ENCODE peak calls at places on chromosome 2, in five cellular contexts. X is OCI-LY7, P is K562, C is neural progenitor cell, J is SK-N-SH. F is an unnamed sample.

GRCh38 chr2:67899187-67899586 is 163.6 kb downstream of the C1D start:
- DNase-seq in P (no peak), J (no peak), C (no peak), X (no peak), F (no peak)

GRCh38 chr2:190181066-190181681 is 118.6 kb upstream of the MSTN start:
- DNase-seq in C (no peak), J (no peak), X (no peak), P (no peak), F (no peak)

GRCh38 chr2:169982929-169983328 is 155.7 kb downstream of the UBR3 start:
- DNase-seq in J (no peak), X (no peak), C (no peak), P (no peak), F (no peak)

GRCh38 chr2:52342458-52342857 is 1310.5 kb upstream of the NRXN1 start:
- DNase-seq in X (no peak), C (no peak), J (no peak), P (no peak), F (no peak)

GRCh38 chr2:168770796-168771195 is 31.6 kb upstream of the NOSTRIN start:
- DNase-seq in J (no peak), P (no peak), C (no peak), X (no peak), F (no peak)

GRCh38 chr2:50674876-50675275 is 357.1 kb downstream of the NRXN1 start:
- DNase-seq in J (no peak), X (peak; percentile 6), C (peak; percentile 4), P (no peak), F (no peak)

GRCh38 chr2:48207201-48207641 is 300.9 kb upstream of the FBXO11 start:
- DNase-seq in P (no peak), X (no peak), J (no peak), C (no peak), F (no peak)

GRCh38 chr2:141055526-141055925 is 1075.3 kb downstream of the LRP1B start:
- DNase-seq in C (no peak), J (no peak), P (no peak), X (no peak), F (no peak)

GRCh38 chr2:106695919-106696318 is 190.0 kb downstream of the ST6GAL2 start:
- DNase-seq in X (no peak), C (no peak), P (no peak), J (no peak), F (no peak)

GRCh38 chr2:44777542-44777941 is 164.0 kb upstream of the SIX3 start:
- DNase-seq in P (peak; percentile 35), J (no peak), X (no peak), C (peak; percentile 74), F (no peak)

GRCh38 chr2:6721395-6721794 is 144.3 kb downstream of the CMPK2 start:
- DNase-seq in C (no peak), J (no peak), X (no peak), P (no peak), F (no peak)

GRCh38 chr2:60972889-60973656 is 44.4 kb upstream of the PEX13 start:
- DNase-seq in J (no peak), C (no peak), X (peak; percentile 34), P (no peak), F (no peak)

GRCh38 chr2:6934758-6935638 is 17.8 kb downstream of the RNF144A start:
- DNase-seq in P (no peak), J (no peak), X (no peak), C (no peak), F (no peak)

GRCh38 chr2:45984366-45984765 is 312.8 kb upstream of the EPAS1 start:
- DNase-seq in X (no peak), C (no peak), J (no peak), P (no peak), F (no peak)

GRCh38 chr2:2044658-2045057 is 286.4 kb downstream of the MYT1L start:
- DNase-seq in C (no peak), X (no peak), P (no peak), J (no peak), F (no peak)

GRCh38 chr2:72837171-72837570 is 11.3 kb upstream of the EXOC6B start:
- DNase-seq in P (no peak), X (no peak), C (no peak), J (no peak), F (no peak)

GRCh38 chr2:194616334-194616733 is 1040.7 kb upstream of the SLC39A10 start:
- DNase-seq in C (no peak), X (no peak), J (no peak), P (no peak), F (no peak)

GRCh38 chr2:231662028-231662810 is 46.1 kb upstream of the PTMA start:
- DNase-seq in J (peak; percentile 38), X (peak; percentile 99), C (peak; percentile 98), P (peak; percentile 73), F (peak; percentile 97)

DNA sequence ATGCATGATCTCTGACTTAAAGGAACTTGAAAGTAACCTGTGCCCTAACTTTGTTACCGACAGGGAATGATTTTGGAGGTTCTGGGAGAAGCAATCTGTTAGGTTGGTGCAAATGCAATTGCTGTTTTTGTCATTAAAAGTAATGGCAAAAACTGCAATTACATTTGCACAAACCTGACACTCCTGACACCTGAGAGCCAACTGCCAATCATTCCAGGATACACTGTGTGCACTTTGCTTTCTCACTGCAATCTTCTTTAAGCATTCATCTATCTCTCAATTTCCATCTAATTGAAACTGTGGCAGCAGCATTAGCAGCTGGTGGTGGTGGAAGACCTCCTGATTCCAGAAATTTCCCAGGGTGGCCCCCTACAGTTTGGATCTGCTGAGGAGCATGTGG is 87.6 kb upstream of the CYP1B1 start:
- DNase-seq in J (no peak), X (no peak), C (no peak), P (no peak), F (no peak)
- TF ChIP-seq CTCF in J (no peak), X (no peak), C (no peak), P (no peak), F (no peak)

DNA sequence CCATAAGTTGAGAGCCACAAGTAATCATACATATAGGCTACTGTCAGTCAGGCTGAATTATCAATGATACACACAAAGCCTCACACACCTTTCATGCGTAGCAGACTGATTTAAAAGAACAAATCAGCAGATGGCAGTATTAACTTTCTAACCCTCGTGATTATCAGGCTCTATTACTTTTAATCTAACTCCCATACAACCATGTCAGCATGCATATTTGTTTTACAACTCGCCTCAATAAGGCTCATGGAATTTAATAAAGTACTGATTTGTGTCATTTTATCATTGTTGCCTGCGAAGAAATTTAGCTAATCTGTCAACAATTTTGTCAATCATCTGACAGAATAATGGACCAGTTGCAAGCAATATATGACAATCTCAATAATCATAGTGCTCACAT is 82.8 kb downstream of the SLC25A12 start:
- DNase-seq in J (peak; percentile 34), P (no peak), X (peak; percentile 42), C (peak; percentile 27), F (peak; percentile 16)
- TF ChIP-seq CTCF in J (peak; percentile 57), P (peak; percentile 45), X (peak; percentile 74), C (peak; percentile 44), F (no peak)

GRCh38 chr2:110104025-110104771 is 11.4 kb downstream of the MALL start:
- DNase-seq in P (no peak), X (no peak), J (no peak), C (no peak), F (no peak)
- TF ChIP-seq CTCF in P (no peak), X (no peak), J (no peak), C (no peak), F (no peak)

DNA sequence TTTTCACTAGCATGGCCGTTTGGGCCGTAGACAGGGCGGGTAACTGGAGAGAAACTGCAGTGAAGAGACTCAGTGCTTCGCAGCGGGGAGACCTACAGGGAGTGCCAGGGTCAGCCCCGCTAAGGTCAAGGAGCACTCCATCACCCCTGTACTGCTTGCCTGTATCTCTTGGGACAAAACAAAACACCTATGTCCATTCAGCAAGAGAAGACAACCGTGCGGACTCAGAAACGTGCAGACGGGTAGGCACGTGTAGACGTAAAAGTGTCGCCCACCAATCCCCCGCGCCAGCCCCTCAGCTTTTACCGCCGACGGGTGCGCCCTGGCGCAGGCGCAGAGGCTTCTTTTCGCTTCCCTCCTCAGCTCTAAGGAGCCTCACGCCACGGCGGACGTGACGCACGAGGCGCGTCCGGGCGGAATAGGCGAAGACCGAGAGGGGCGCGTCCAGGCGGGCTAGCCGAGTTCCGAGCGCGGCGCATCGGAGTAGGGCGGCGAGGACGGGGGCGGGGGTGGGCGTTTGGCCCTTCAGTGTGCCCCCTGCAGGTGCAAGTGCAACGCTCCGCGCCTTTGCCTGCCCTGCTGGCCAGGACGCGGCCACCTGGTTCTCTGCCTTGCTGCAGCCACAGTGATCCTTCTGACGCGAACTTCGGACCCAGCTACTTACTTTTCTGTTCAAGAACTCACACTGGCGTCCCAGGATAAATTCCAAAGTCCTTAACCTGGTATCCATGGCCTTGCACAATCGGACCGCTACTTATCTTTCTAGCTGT is 3.3 kb upstream of the SOS1 start:
- DNase-seq in P (peak; percentile 89), J (peak; percentile 95), C (peak; percentile 100), X (peak; percentile 99), F (peak; percentile 92)
- TF ChIP-seq CTCF in P (peak; percentile 89), J (peak; percentile 68), C (peak; percentile 69), X (peak; percentile 78), F (peak; percentile 53)

GRCh38 chr2:101401906-101402305 is 14.6 kb upstream of the CREG2 start:
- DNase-seq in X (no peak), J (no peak), C (no peak), P (no peak), F (no peak)
- TF ChIP-seq CTCF in X (peak; percentile 45), J (peak; percentile 20), C (peak; percentile 16), P (peak; percentile 20), F (no peak)

GRCh38 chr2:132415256-132416079 is 1.1 kb upstream of the GPR39 start:
- DNase-seq in C (no peak), X (no peak), P (no peak), J (no peak), F (no peak)
- TF ChIP-seq CTCF in C (no peak), X (no peak), P (no peak), J (peak; percentile 24), F (no peak)

GRCh38 chr2:21331625-21332370 is 208.0 kb downstream of the TDRD15 start:
- DNase-seq in P (no peak), X (no peak), C (no peak), J (no peak), F (no peak)

GRCh38 chr2:21330786-21331391 is 207.1 kb downstream of the TDRD15 start:
- DNase-seq in P (no peak), C (no peak), J (no peak), X (no peak), F (no peak)

DNA sequence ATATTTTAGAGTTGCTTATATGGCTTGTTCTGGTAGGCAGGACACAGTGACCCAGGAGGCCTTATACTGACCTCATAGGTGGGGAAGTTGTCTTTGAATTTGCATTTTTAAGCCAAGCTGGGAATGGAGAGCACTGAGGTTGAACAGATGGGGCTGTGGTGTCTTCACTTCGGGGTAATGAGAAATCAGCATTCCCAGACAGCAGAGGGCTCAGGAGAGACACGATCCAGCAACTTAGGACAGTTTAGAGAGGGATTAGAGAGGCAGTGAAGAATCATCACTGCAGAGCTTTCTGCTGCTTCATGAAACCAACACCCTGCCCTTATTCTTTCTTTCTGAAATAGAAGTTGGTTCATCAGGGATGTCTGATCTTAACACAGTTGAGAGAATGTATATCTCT is 202.4 kb downstream of the TDRD15 start:
- DNase-seq in C (peak; percentile 35), J (no peak), P (no peak), X (no peak), F (no peak)
- TF ChIP-seq CTCF in C (peak; percentile 35), J (no peak), P (no peak), X (no peak), F (no peak)

DNA sequence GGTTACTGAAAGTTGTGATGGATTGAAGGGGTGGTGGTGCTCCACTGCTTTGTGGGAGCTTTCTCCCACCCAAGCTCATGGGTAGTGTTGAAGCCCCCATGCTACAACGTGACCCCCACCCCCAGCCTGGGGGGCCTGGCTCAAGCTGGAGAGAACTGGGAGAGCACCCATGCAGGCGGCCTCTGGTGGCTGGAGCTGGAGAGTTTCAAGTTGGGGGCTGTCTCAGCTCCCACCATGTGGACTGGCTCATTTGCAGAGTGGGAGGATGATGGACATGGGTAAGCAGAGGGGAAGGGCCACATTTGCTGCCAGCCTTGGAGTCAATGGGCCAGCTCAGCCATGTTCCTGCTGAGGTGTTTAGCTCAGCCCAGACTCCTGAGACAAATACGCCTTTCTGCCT is 62.8 kb downstream of the INPP4A start:
- DNase-seq in C (no peak), X (no peak), J (no peak), P (peak; percentile 51), F (no peak)
- TF ChIP-seq CTCF in C (no peak), X (peak; percentile 26), J (no peak), P (no peak), F (no peak)

F was measured in GM13976.